ENCODE peak calls at places on chromosomes 3 and 15, in four cellular contexts. D, I, A and W are unnamed samples.

GRCh38 chr15:67199881-67200763 is 54.3 kb downstream of the AAGAB start:
- DNase-seq in D (no peak), I (no peak), A (no peak), W (no peak)

GRCh38 chr15:88465633-88466219 is 1.5 kb downstream of the MRPL46 start:
- DNase-seq in D (peak), I (no peak), A (peak), W (peak)

GRCh38 chr15:60548101-60548500 is 69.2 kb upstream of the ICE2 start:
- DNase-seq in D (no peak), I (no peak), A (no peak), W (no peak)

GRCh38 chr3:190826018-190826417 is 36.5 kb downstream of the GMNC start:
- DNase-seq in D (no peak), I (no peak), A (no peak), W (no peak)

GRCh38 chr3:46709147-46709654 is 8.0 kb downstream of the TMIE start:
- DNase-seq in D (no peak), I (no peak), A (no peak), W (no peak)

GRCh38 chr3:30122359-30122758 is 484.0 kb upstream of the TGFBR2 start:
- DNase-seq in D (no peak), I (no peak), A (no peak), W (no peak)

GRCh38 chr3:45499529-45499928 is 95.0 kb upstream of the LIMD1 start:
- DNase-seq in D (peak), I (no peak), A (peak), W (peak)

GRCh38 chr3:30286007-30286669 is 320.3 kb upstream of the TGFBR2 start:
- DNase-seq in D (peak), I (peak), A (peak), W (peak)

GRCh38 chr3:171282041-171282440 is 178.2 kb downstream of the TNIK start:
- DNase-seq in D (peak), I (no peak), A (no peak), W (no peak)

GRCh38 chr15:56906766-56907165 is 11.7 kb upstream of the TCF12 start:
- DNase-seq in D (no peak), I (no peak), A (no peak), W (no peak)

GRCh38 chr3:46882377-46883015 is 5.0 kb downstream of the PTH1R start:
- DNase-seq in D (peak), I (no peak), A (peak), W (no peak)

GRCh38 chr15:59400103-59400813 is 27.6 kb upstream of the MYO1E start:
- DNase-seq in D (no peak), I (no peak), A (no peak), W (no peak)

GRCh38 chr15:33132722-33133345 is 61.7 kb downstream of the FMN1 start:
- DNase-seq in D (peak), I (no peak), A (peak), W (peak)

GRCh38 chr15:43293402-43293801 is 26.7 kb upstream of the TGM5 start:
- DNase-seq in D (no peak), I (no peak), A (no peak), W (no peak)

GRCh38 chr15:82532991-82533481 is 7.2 kb downstream of the RPS17 start:
- DNase-seq in D (no peak), I (no peak), A (no peak), W (no peak)

GRCh38 chr3:52388933-52389332 is 56.0 kb downstream of the SEMA3G start:
- DNase-seq in D (no peak), I (no peak), A (no peak), W (peak)

GRCh38 chr3:186035277-186035676 is 73.6 kb downstream of the ETV5 start:
- DNase-seq in D (peak), I (no peak), A (no peak), W (peak)

GRCh38 chr3:48194446-48195071 is 6.3 kb upstream of the CDC25A start:
- DNase-seq in D (peak), I (peak), A (peak), W (peak)

GRCh38 chr3:66047321-66048050 is 8.8 kb upstream of the MAGI1 start:
- DNase-seq in D (peak), I (no peak), A (peak), W (no peak)

GRCh38 chr15:56464893-56465520 is at the start of gene MNS1:
- DNase-seq in D (peak), I (peak), A (peak), W (peak)

GRCh38 chr3:129035360-129036233 is 25.0 kb upstream of the GP9 start:
- DNase-seq in D (no peak), I (no peak), A (no peak), W (no peak)

GRCh38 chr15:76178321-76178720 is 118.5 kb downstream of the TMEM266 start:
- DNase-seq in D (no peak), I (no peak), A (no peak), W (no peak)

GRCh38 chr3:48276856-48277641 is 36.1 kb downstream of the ZNF589 start:
- DNase-seq in D (no peak), I (no peak), A (no peak), W (no peak)

GRCh38 chr15:49864251-49864650 is 243.4 kb downstream of the DTWD1 start:
- DNase-seq in D (no peak), I (no peak), A (no peak), W (no peak)

GRCh38 chr3:141796436-141797166 is 33.4 kb downstream of the GRK7 start:
- DNase-seq in D (no peak), I (no peak), A (no peak), W (no peak)

GRCh38 chr3:154310840-154311239 is 13.4 kb downstream of the DHX36 start:
- DNase-seq in D (peak), I (no peak), A (peak), W (no peak)

GRCh38 chr3:16811950-16812349 is 72.8 kb upstream of the PLCL2 start:
- DNase-seq in D (no peak), I (no peak), A (no peak), W (no peak)